ENCODE peak calls at places on chromosomes 13 and 19, in six cellular contexts. One of them, this sample, is unnamed.

GRCh38 chr13:113028336-113029060 is 59.5 kb downstream of the MCF2L start:
- DNase-seq in cardiac fibroblast: no peak
- DNase-seq in HFF-Myc: no peak
- DNase-seq in tibial nerve: no peak
- DNase-seq in CD8-positive, alpha-beta T cell: no peak
- DNase-seq in effector memory CD4-positive, alpha-beta T cell: no peak
- DNase-seq in this sample: no peak

GRCh38 chr13:75384881-75385707 is 96.9 kb downstream of the TBC1D4 start:
- DNase-seq in effector memory CD4-positive, alpha-beta T cell: no peak
- DNase-seq in tibial nerve: no peak
- DNase-seq in CD8-positive, alpha-beta T cell: no peak
- DNase-seq in cardiac fibroblast: no peak
- DNase-seq in HFF-Myc: no peak
- DNase-seq in this sample: no peak

GRCh38 chr13:75740008-75740407 is 103.9 kb downstream of the LMO7 start:
- DNase-seq in effector memory CD4-positive, alpha-beta T cell: no peak
- DNase-seq in CD8-positive, alpha-beta T cell: no peak
- DNase-seq in HFF-Myc: no peak
- DNase-seq in cardiac fibroblast: no peak
- DNase-seq in tibial nerve: no peak
- DNase-seq in this sample: no peak

GRCh38 chr19:4877753-4878490 is 10.5 kb upstream of the PLIN3 start:
- DNase-seq in HFF-Myc: no peak
- DNase-seq in effector memory CD4-positive, alpha-beta T cell: no peak
- DNase-seq in tibial nerve: no peak
- DNase-seq in cardiac fibroblast: peak
- DNase-seq in CD8-positive, alpha-beta T cell: no peak
- DNase-seq in this sample: no peak

GRCh38 chr19:37931941-37932655 is 25.1 kb downstream of the SIPA1L3 start:
- DNase-seq in CD8-positive, alpha-beta T cell: no peak
- DNase-seq in cardiac fibroblast: peak
- DNase-seq in effector memory CD4-positive, alpha-beta T cell: no peak
- DNase-seq in tibial nerve: no peak
- DNase-seq in HFF-Myc: no peak
- DNase-seq in this sample: peak

GRCh38 chr13:28239374-28239773 is 101.0 kb downstream of the PAN3 start:
- DNase-seq in cardiac fibroblast: peak
- DNase-seq in HFF-Myc: no peak
- DNase-seq in tibial nerve: no peak
- DNase-seq in CD8-positive, alpha-beta T cell: no peak
- DNase-seq in effector memory CD4-positive, alpha-beta T cell: no peak
- DNase-seq in this sample: no peak

GRCh38 chr19:39403331-39404312 is 3.0 kb upstream of the ZFP36 start:
- DNase-seq in cardiac fibroblast: peak
- DNase-seq in HFF-Myc: peak
- DNase-seq in CD8-positive, alpha-beta T cell: peak
- DNase-seq in tibial nerve: peak
- DNase-seq in effector memory CD4-positive, alpha-beta T cell: peak
- DNase-seq in this sample: peak

GRCh38 chr19:35066691-35067563 is 25.4 kb downstream of the HPN start:
- DNase-seq in effector memory CD4-positive, alpha-beta T cell: peak
- DNase-seq in tibial nerve: peak
- DNase-seq in CD8-positive, alpha-beta T cell: peak
- DNase-seq in HFF-Myc: peak
- DNase-seq in cardiac fibroblast: peak
- DNase-seq in this sample: peak

GRCh38 chr19:45087531-45087930 is 5.4 kb upstream of the PPP1R37 start:
- DNase-seq in CD8-positive, alpha-beta T cell: peak
- DNase-seq in cardiac fibroblast: no peak
- DNase-seq in tibial nerve: no peak
- DNase-seq in effector memory CD4-positive, alpha-beta T cell: peak
- DNase-seq in HFF-Myc: no peak
- DNase-seq in this sample: no peak

GRCh38 chr13:24202215-24202614 is 41.7 kb downstream of the SPATA13 start:
- DNase-seq in HFF-Myc: no peak
- DNase-seq in CD8-positive, alpha-beta T cell: no peak
- DNase-seq in cardiac fibroblast: no peak
- DNase-seq in effector memory CD4-positive, alpha-beta T cell: no peak
- DNase-seq in tibial nerve: no peak
- DNase-seq in this sample: no peak

GRCh38 chr13:54709546-54709945 is 1680.9 kb downstream of the OLFM4 start:
- DNase-seq in tibial nerve: no peak
- DNase-seq in CD8-positive, alpha-beta T cell: no peak
- DNase-seq in effector memory CD4-positive, alpha-beta T cell: no peak
- DNase-seq in HFF-Myc: no peak
- DNase-seq in cardiac fibroblast: no peak
- DNase-seq in this sample: no peak

GRCh38 chr13:33119886-33120543 is 103.8 kb downstream of the KL start:
- DNase-seq in effector memory CD4-positive, alpha-beta T cell: no peak
- DNase-seq in tibial nerve: no peak
- DNase-seq in CD8-positive, alpha-beta T cell: no peak
- DNase-seq in cardiac fibroblast: no peak
- DNase-seq in HFF-Myc: no peak
- DNase-seq in this sample: peak

DNA sequence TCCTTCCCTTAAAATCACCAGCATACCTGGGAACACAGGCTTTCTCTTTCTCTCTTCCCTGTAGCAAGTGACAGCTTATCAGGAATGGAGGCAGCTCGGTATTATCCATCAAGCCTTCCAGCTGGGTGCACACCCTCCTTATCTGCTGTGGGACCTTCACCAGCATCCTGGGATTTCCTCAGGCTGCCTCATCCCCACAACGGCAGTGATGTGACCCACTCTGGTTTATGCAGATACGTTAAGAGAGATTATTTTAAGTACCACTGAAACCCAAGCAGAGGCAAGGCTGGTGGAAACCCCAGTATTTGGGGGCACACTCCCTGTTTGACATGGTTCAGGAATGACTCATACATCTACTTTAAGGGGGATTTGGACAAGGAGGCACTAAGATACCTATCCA is 192.1 kb downstream of the TM9SF2 start:
- DNase-seq in CD8-positive, alpha-beta T cell: no peak
- DNase-seq in HFF-Myc: no peak
- DNase-seq in effector memory CD4-positive, alpha-beta T cell: no peak
- DNase-seq in tibial nerve: no peak
- DNase-seq in cardiac fibroblast: no peak
- DNase-seq in this sample: no peak
- H3K4me3 ChIP-seq in CD8-positive, alpha-beta T cell: no peak
- H3K4me3 ChIP-seq in HFF-Myc: no peak
- H3K4me3 ChIP-seq in effector memory CD4-positive, alpha-beta T cell: no peak
- H3K4me3 ChIP-seq in tibial nerve: no peak
- H3K4me3 ChIP-seq in cardiac fibroblast: no peak
- H3K4me3 ChIP-seq in this sample: no peak

DNA sequence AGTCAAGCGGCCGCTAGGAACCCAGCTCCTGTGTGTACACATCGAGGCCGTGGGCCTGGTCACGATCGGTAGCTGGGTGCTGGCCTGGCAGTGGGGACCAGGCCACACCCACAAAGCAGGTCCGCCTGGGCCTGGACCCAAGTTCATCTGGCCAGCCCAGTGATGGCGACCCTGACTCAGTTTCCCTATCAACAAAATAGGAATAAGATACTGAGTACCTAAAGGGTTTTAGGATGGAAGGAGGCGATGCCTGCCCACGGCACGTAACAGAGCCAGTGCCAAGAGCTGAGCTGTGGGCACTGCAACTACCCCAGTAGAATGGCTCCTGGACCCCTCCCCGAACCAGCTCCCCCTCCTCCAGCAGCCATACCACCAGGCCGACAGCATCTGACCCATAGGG is 243.5 kb upstream of the SGCG start:
- DNase-seq in CD8-positive, alpha-beta T cell: no peak
- DNase-seq in cardiac fibroblast: no peak
- DNase-seq in tibial nerve: no peak
- DNase-seq in effector memory CD4-positive, alpha-beta T cell: no peak
- DNase-seq in HFF-Myc: no peak
- DNase-seq in this sample: no peak
- H3K4me3 ChIP-seq in CD8-positive, alpha-beta T cell: no peak
- H3K4me3 ChIP-seq in cardiac fibroblast: no peak
- H3K4me3 ChIP-seq in tibial nerve: no peak
- H3K4me3 ChIP-seq in effector memory CD4-positive, alpha-beta T cell: no peak
- H3K4me3 ChIP-seq in HFF-Myc: no peak
- H3K4me3 ChIP-seq in this sample: no peak

DNA sequence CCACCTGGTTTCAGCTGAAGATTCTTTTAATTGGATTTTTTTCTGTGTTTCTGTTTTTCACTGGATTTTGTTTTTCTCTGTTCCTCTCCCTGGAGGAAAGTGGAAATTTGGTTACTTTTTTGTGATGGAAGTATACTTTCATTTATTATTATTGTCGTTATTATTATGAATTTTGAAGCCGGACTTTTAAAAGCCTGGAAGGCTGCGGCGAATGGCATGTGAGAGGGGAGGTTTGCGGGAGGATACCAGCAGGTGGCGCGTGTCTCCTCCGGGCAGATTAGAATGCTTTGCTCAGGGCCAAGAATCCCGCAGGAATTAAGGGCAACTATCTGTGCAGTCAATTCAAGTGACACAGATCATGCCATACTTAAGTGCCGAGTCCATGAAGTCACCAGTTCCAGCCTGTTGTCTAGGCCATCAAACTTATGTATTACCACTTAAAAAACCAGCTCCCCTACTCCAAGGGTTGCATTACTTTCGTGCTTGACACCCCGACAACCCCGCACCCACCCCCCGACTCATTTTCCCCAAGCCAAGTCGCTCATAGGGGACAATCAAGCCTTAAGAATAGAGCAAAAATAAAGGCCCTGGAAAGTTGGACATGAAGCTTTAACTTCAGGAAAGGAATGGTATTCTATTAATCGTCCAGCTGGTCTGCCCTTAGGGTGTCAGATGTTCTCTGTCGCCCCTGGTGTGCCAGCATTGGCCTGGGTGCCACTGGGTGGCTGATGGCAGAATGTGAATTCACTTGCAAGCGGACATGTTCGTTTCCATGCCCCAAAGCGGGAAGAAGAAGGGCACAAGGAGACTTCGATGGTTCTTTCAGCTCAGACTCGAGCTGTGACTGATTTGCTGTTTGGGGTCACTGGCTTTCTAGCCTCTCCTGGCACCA is 1.3 kb upstream of the LRCH1 start:
- DNase-seq in HFF-Myc: peak
- DNase-seq in effector memory CD4-positive, alpha-beta T cell: peak
- DNase-seq in CD8-positive, alpha-beta T cell: peak
- DNase-seq in cardiac fibroblast: peak
- DNase-seq in tibial nerve: peak
- DNase-seq in this sample: no peak
- H3K4me3 ChIP-seq in HFF-Myc: peak
- H3K4me3 ChIP-seq in effector memory CD4-positive, alpha-beta T cell: peak
- H3K4me3 ChIP-seq in CD8-positive, alpha-beta T cell: peak
- H3K4me3 ChIP-seq in cardiac fibroblast: no peak
- H3K4me3 ChIP-seq in tibial nerve: peak
- H3K4me3 ChIP-seq in this sample: peak

GRCh38 chr19:18612772-18613588 is at the start of gene TMEM59L:
- DNase-seq in effector memory CD4-positive, alpha-beta T cell: peak
- DNase-seq in HFF-Myc: no peak
- DNase-seq in CD8-positive, alpha-beta T cell: peak
- DNase-seq in cardiac fibroblast: no peak
- DNase-seq in tibial nerve: no peak
- DNase-seq in this sample: no peak

GRCh38 chr19:18613589-18614234 is 1.0 kb downstream of the TMEM59L start:
- DNase-seq in tibial nerve: no peak
- DNase-seq in cardiac fibroblast: no peak
- DNase-seq in HFF-Myc: no peak
- DNase-seq in CD8-positive, alpha-beta T cell: no peak
- DNase-seq in effector memory CD4-positive, alpha-beta T cell: no peak
- DNase-seq in this sample: no peak

GRCh38 chr19:18611327-18612050 is 1.2 kb upstream of the TMEM59L start:
- DNase-seq in CD8-positive, alpha-beta T cell: peak
- DNase-seq in tibial nerve: no peak
- DNase-seq in cardiac fibroblast: no peak
- DNase-seq in effector memory CD4-positive, alpha-beta T cell: no peak
- DNase-seq in HFF-Myc: no peak
- DNase-seq in this sample: no peak

GRCh38 chr19:18610556-18611326 is 1.9 kb upstream of the TMEM59L start:
- DNase-seq in cardiac fibroblast: no peak
- DNase-seq in HFF-Myc: no peak
- DNase-seq in effector memory CD4-positive, alpha-beta T cell: no peak
- DNase-seq in CD8-positive, alpha-beta T cell: no peak
- DNase-seq in tibial nerve: no peak
- DNase-seq in this sample: no peak

DNA sequence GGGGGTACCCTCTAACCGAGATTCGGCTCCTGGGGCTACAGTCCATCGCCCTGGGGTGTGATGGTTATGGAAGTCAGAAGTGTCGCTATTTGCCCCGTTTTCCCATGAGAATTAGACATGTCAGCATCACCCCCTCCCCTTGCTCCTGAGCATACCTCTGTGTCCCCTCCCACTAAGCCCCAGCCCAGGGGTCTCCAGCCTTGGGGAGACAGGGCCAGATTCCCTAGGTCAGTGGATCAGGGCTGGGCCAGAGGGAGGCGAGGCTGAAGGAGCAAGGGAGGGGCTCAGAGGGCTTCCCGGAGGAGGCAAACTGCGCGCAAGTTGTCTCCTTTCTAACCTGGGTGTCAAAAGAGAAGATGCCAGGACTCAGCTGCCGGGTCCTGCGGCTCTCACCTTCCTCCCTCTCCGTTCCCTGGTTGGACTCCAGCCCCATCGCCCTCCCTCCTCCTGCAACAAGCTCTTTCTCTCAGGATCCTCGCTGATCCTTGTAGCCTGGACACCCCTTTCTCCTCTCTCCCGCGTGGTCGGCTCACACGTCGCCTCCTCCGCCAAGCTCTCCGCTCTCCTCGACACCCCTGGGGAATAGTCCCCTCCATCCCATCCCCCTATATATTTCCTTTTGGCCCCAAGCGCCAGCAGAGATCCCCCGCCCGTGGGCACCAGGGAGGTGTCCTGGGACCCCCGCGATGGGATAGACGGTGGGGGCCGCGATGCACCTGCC is 459 bp upstream of the TMEM59L start:
- DNase-seq in cardiac fibroblast: no peak
- DNase-seq in HFF-Myc: no peak
- DNase-seq in CD8-positive, alpha-beta T cell: no peak
- DNase-seq in effector memory CD4-positive, alpha-beta T cell: no peak
- DNase-seq in tibial nerve: no peak
- DNase-seq in this sample: no peak
- H3K4me3 ChIP-seq in cardiac fibroblast: peak
- H3K4me3 ChIP-seq in HFF-Myc: peak
- H3K4me3 ChIP-seq in CD8-positive, alpha-beta T cell: peak
- H3K4me3 ChIP-seq in effector memory CD4-positive, alpha-beta T cell: peak
- H3K4me3 ChIP-seq in tibial nerve: peak
- H3K4me3 ChIP-seq in this sample: peak

GRCh38 chr13:90444232-90444631 is 903.3 kb upstream of the MIR17HG start:
- DNase-seq in HFF-Myc: no peak
- DNase-seq in CD8-positive, alpha-beta T cell: no peak
- DNase-seq in effector memory CD4-positive, alpha-beta T cell: no peak
- DNase-seq in tibial nerve: no peak
- DNase-seq in cardiac fibroblast: no peak
- DNase-seq in this sample: no peak
- H3K4me3 ChIP-seq in HFF-Myc: no peak
- H3K4me3 ChIP-seq in CD8-positive, alpha-beta T cell: no peak
- H3K4me3 ChIP-seq in effector memory CD4-positive, alpha-beta T cell: no peak
- H3K4me3 ChIP-seq in tibial nerve: no peak
- H3K4me3 ChIP-seq in cardiac fibroblast: no peak
- H3K4me3 ChIP-seq in this sample: no peak

This sample was measured in astrocyte of the cerebellum.